ENCODE peak calls at places on chromosomes 5 and 9, in nine cellular contexts. C is AG09309; K is activated T-helper 2 cell treated with anti-CD3 and anti-CD28 coated beads, Interferon-gamma antibody, Interleukin-2, Interleukin-4, amounts not matched to agents 10 μg/mL and 5 μg/mL and 100 μg/mL, durations not matched to agents 14 hours and 24 hours and 36 hours; X is Peyer's patch; R is stimulated activated CD8-positive, alpha-beta memory T cell treated with anti-CD3 and anti-CD28 coated beads, Interleukin-15, amount 100 ng/mL, for 1 hour; Y is NCI-H524 treated with DMSO at 0.1 percent for 48 hours; O is CD8-positive, alpha-beta memory T cell; T is iris pigment epithelial cell; D is activated CD4-positive, alpha-beta T cell treated with anti-CD3 and anti-CD28 coated beads, Interleukin-2, amount 50 U/mL, for 1 hour. E is an unnamed sample.

GRCh38 chr5:74016373-74016772 is 390.4 kb downstream of the ARHGEF28 start:
- DNase-seq in Y (no peak), T (no peak), K (no peak), C (no peak), D (no peak), R (no peak), X (no peak), O (no peak), E (no peak)

GRCh38 chr9:131417264-131418142 is 23.6 kb downstream of the PRRC2B start:
- DNase-seq in D (no peak), X (no peak), Y (no peak), C (no peak), O (no peak), K (no peak), T (no peak), R (no peak), E (no peak)

GRCh38 chr5:142716963-142717362 is 31.1 kb upstream of the FGF1 start:
- DNase-seq in R (no peak), C (no peak), O (peak; percentile 52), T (peak; percentile 61), X (no peak), Y (peak; percentile 12), K (peak; percentile 13), D (peak; percentile 11), E (peak; percentile 44)

GRCh38 chr9:27280858-27281257 is 16.1 kb downstream of the EQTN start:
- DNase-seq in D (no peak), R (no peak), K (no peak), C (no peak), T (no peak), O (no peak), X (no peak), Y (no peak), E (no peak)

GRCh38 chr5:69138796-69139195 is 28.2 kb upstream of the CCNB1 start:
- DNase-seq in R (no peak), Y (no peak), D (no peak), O (no peak), X (no peak), T (no peak), C (no peak), K (no peak), E (no peak)

GRCh38 chr5:926416-927171 is 33.9 kb downstream of the TRIP13 start:
- DNase-seq in O (no peak), X (no peak), D (peak; percentile 19), C (no peak), Y (no peak), K (no peak), R (no peak), T (peak; percentile 28), E (no peak)

GRCh38 chr9:93307468-93308157 is 123.7 kb downstream of the WNK2 start:
- DNase-seq in C (no peak), R (no peak), O (no peak), T (no peak), K (no peak), X (no peak), D (no peak), Y (no peak), E (no peak)

GRCh38 chr9:100474082-100474949 is 1.4 kb downstream of the TMEFF1 start:
- DNase-seq in T (no peak), O (no peak), R (no peak), D (no peak), X (no peak), Y (no peak), C (no peak), K (no peak), E (no peak)

GRCh38 chr9:88661759-88662158 is 126.8 kb downstream of the NXNL2 start:
- DNase-seq in O (no peak), Y (no peak), D (no peak), C (no peak), X (no peak), R (no peak), K (no peak), T (peak; percentile 33), E (no peak)

GRCh38 chr9:38359297-38359653 is 33.2 kb upstream of the ALDH1B1 start:
- DNase-seq in K (no peak), O (no peak), T (no peak), C (no peak), D (no peak), X (no peak), R (no peak), Y (no peak), E (no peak)

GRCh38 chr5:6457592-6457991 is 8.9 kb downstream of the UBE2QL1 start:
- DNase-seq in X (no peak), O (no peak), R (no peak), T (no peak), Y (no peak), K (no peak), D (no peak), C (no peak), E (no peak)

GRCh38 chr5:54390015-54390414 is 65.5 kb upstream of the HSPB3 start:
- DNase-seq in K (no peak), X (peak; percentile 49), Y (peak; percentile 75), D (no peak), C (peak; percentile 80), R (no peak), T (peak; percentile 95), O (no peak), E (peak; percentile 50)

GRCh38 chr5:68287976-68288755 is 72.6 kb downstream of the PIK3R1 start:
- DNase-seq in O (peak; percentile 62), K (peak; percentile 42), C (no peak), X (peak; percentile 84), Y (no peak), T (peak; percentile 55), D (peak; percentile 36), R (no peak), E (peak; percentile 66)

GRCh38 chr5:53874409-53874808 is 314.0 kb downstream of the NDUFS4 start:
- DNase-seq in X (no peak), O (no peak), Y (no peak), D (no peak), R (no peak), C (no peak), T (peak; percentile 24), K (no peak), E (no peak)

GRCh38 chr9:137167752-137168574 is 1.9 kb downstream of the LRRC26 start:
- DNase-seq in R (no peak), T (no peak), C (no peak), K (no peak), O (no peak), X (peak; percentile 84), D (no peak), Y (no peak), E (peak; percentile 74)